ENCODE peak calls at places on chromosomes 2 and 18, in eight cellular contexts. I is psoas muscle; R is lung; G is colonic mucosa; Z is IMR-90; H is gastrocnemius medialis; C is CD8-positive, alpha-beta memory T cell; W is SJSA1. A is an unnamed sample.
A peak's percentile ranks its signal among the peaks of the same experiment; 100 is the strongest.

GRCh38 chr18:37946324-37946723 is 380.7 kb upstream of the CELF4 start:
- DNase-seq in I (no peak), R (no peak), G (no peak), Z (no peak), H (no peak), C (no peak), W (no peak), A (no peak)

GRCh38 chr18:72848534-72849237 is 19.1 kb downstream of the NETO1 start:
- DNase-seq in I (no peak), R (no peak), G (no peak), Z (no peak), H (no peak), C (no peak), W (no peak), A (no peak)

GRCh38 chr2:231118122-231118942 is 6.5 kb downstream of the HTR2B start:
- DNase-seq in I (no peak), R (no peak), G (no peak), Z (no peak), H (no peak), C (no peak), W (no peak), A (no peak)

GRCh38 chr2:149388120-149388816 is 57.9 kb downstream of the LYPD6 start:
- DNase-seq in I (no peak), R (no peak), G (no peak), Z (no peak), H (no peak), C (no peak), W (no peak), A (no peak)

GRCh38 chr2:161964070-161964645 is 109.9 kb downstream of the DPP4 start:
- DNase-seq in I (no peak), R (no peak), G (no peak), Z (no peak), H (no peak), C (no peak), W (no peak), A (no peak)

GRCh38 chr2:102262218-102263129 is 48.9 kb upstream of the IL1RL1 start:
- DNase-seq in I (no peak), R (no peak), G (no peak), Z (peak; percentile 70), H (no peak), C (no peak), W (no peak), A (no peak)

GRCh38 chr18:44742741-44743311 is 62.1 kb downstream of the SETBP1 start:
- DNase-seq in I (peak; percentile 54), R (no peak), G (peak; percentile 50), Z (peak; percentile 29), H (no peak), C (no peak), W (peak; percentile 36), A (no peak)

GRCh38 chr2:152298754-152299153 is 36.2 kb upstream of the FMNL2 start:
- DNase-seq in I (no peak), R (no peak), G (no peak), Z (peak; percentile 10), H (no peak), C (no peak), W (peak; percentile 29), A (no peak)

GRCh38 chr2:178718283-178718682 is 88.9 kb downstream of the TTN start:
- DNase-seq in I (no peak), R (no peak), G (no peak), Z (no peak), H (no peak), C (no peak), W (no peak), A (no peak)

GRCh38 chr2:49950635-49951034 is 796.3 kb upstream of the FSHR start:
- DNase-seq in I (no peak), R (no peak), G (no peak), Z (no peak), H (no peak), C (no peak), W (no peak), A (no peak)

GRCh38 chr18:34886162-34886561 is 155.1 kb upstream of the MAPRE2 start:
- DNase-seq in I (no peak), R (no peak), G (no peak), Z (no peak), H (no peak), C (no peak), W (no peak), A (no peak)

GRCh38 chr2:223560704-223561435 is 41.3 kb downstream of the SCG2 start:
- DNase-seq in I (no peak), R (no peak), G (no peak), Z (peak; percentile 49), H (no peak), C (no peak), W (no peak), A (no peak)

DNA sequence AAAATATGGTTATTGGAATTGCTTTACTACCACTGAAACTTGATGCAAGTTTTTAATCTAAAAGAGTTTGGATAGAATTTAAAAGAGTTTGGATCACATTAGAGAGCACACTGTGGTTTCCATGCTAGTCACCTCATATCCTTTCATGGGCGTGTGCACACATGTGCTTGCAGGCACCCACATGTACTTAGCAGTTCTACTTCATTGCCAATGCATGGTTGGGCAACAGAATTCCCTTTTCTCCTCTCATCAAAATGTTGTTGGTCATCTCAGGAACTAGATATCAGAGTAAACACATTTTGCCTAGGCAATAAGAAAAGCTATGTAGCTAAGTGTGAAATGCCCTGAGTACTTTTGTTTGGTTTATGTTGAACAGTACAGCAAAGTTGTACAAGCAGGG is 254.1 kb upstream of the RASGRP3 start:
- DNase-seq in I (no peak), R (no peak), G (no peak), Z (no peak), H (no peak), C (no peak), W (no peak), A (no peak)
- H3K36me3 ChIP-seq in I (peaks cover 14% of the 10 kb centered on the region), R (peaks cover 2% of the 10 kb centered on the region), G (no peaks in the 10 kb centered on the region), Z (peaks cover 27% of the 10 kb centered on the region), H (no peaks in the 10 kb centered on the region), C (no peaks in the 10 kb centered on the region), W (no peaks in the 10 kb centered on the region), A (no peaks in the 10 kb centered on the region)

GRCh38 chr2:215606219-215606618 is 170.4 kb upstream of the FN1 start:
- DNase-seq in I (no peak), R (no peak), G (no peak), Z (no peak), H (no peak), C (no peak), W (no peak), A (no peak)
- H3K4me1 ChIP-seq in I (no peaks in the 10 kb centered on the region), R (no peaks in the 10 kb centered on the region), G (no peaks in the 10 kb centered on the region), Z (peaks cover 8% of the 10 kb centered on the region), H (no peaks in the 10 kb centered on the region), C (no peaks in the 10 kb centered on the region), W (no peaks in the 10 kb centered on the region), A (no peaks in the 10 kb centered on the region)

GRCh38 chr2:142603761-142604160 is 273.7 kb upstream of the KYNU start:
- DNase-seq in I (no peak), R (no peak), G (no peak), Z (no peak), H (no peak), C (no peak), W (peak; percentile 25), A (no peak)

GRCh38 chr2:142602418-142602989 is 275.0 kb upstream of the KYNU start:
- DNase-seq in I (no peak), R (no peak), G (no peak), Z (no peak), H (no peak), C (no peak), W (no peak), A (no peak)

GRCh38 chr2:142599504-142599903 is 278.0 kb upstream of the KYNU start:
- DNase-seq in I (no peak), R (no peak), G (no peak), Z (no peak), H (no peak), C (no peak), W (no peak), A (no peak)

GRCh38 chr2:142596334-142597088 is 281.0 kb upstream of the KYNU start:
- DNase-seq in I (no peak), R (no peak), G (no peak), Z (peak; percentile 31), H (no peak), C (no peak), W (peak; percentile 95), A (no peak)

DNA sequence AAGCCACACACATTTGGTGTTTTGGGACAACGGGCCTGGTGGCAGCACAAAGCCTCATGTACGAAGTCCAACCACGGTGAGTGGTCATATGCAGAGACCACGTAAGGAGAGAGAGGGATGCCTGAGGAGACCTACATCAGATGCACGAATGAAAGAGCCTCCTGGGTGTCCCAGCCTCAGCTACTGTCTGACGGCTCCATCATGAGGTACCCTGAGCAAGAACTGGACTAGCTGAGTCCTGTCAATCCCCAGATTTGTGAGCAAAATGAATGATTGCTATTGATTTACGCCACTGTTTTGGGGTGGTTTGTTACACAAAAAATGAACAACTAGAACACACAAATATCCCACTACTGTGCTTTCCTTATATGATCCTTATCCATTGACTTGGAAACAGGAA is 275.7 kb upstream of the KYNU start:
- DNase-seq in I (no peak), R (no peak), G (no peak), Z (no peak), H (no peak), C (no peak), W (no peak), A (no peak)
- H3K27ac ChIP-seq in I (no peak overlapping the region), R (no peak overlapping the region), G (no peak overlapping the region), Z (no peak overlapping the region), H (no peak overlapping the region), C (no peak overlapping the region), W (no peak overlapping the region), A (no peak overlapping the region)

GRCh38 chr2:36589230-36589630 is 8.7 kb downstream of the FEZ2 start:
- DNase-seq in I (no peak), R (no peak), G (no peak), Z (no peak), H (peak; percentile 69), C (no peak), W (no peak), A (no peak)

GRCh38 chr2:36586672-36587071 is 11.3 kb downstream of the FEZ2 start:
- DNase-seq in I (no peak), R (no peak), G (no peak), Z (no peak), H (no peak), C (no peak), W (no peak), A (no peak)

GRCh38 chr2:36587556-36587955 is 10.4 kb downstream of the FEZ2 start:
- DNase-seq in I (no peak), R (no peak), G (no peak), Z (peak; percentile 62), H (no peak), C (no peak), W (no peak), A (no peak)

GRCh38 chr2:36584148-36584794 is 13.7 kb downstream of the FEZ2 start:
- DNase-seq in I (no peak), R (no peak), G (no peak), Z (no peak), H (no peak), C (no peak), W (no peak), A (no peak)

GRCh38 chr2:36587091-36587490 is 10.9 kb downstream of the FEZ2 start:
- DNase-seq in I (no peak), R (no peak), G (no peak), Z (no peak), H (no peak), C (no peak), W (no peak), A (no peak)
- H3K36me3 ChIP-seq in I (peaks cover 28% of the 10 kb centered on the region), R (peaks cover 9% of the 10 kb centered on the region), G (no peaks in the 10 kb centered on the region), Z (peaks cover 20% of the 10 kb centered on the region), H (no peaks in the 10 kb centered on the region), C (peaks cover 6% of the 10 kb centered on the region), W (peaks cover 88% of the 10 kb centered on the region), A (peaks cover 9% of the 10 kb centered on the region)

GRCh38 chr2:160328748-160329147 is 128.7 kb upstream of the ITGB6 start:
- DNase-seq in I (no peak), R (no peak), G (no peak), Z (no peak), H (no peak), C (no peak), W (no peak), A (no peak)
- H3K4me1 ChIP-seq in I (peaks cover 76% of the 10 kb centered on the region), R (peaks cover 8% of the 10 kb centered on the region), G (peaks cover 2% of the 10 kb centered on the region), Z (peaks cover 26% of the 10 kb centered on the region), H (peaks cover 57% of the 10 kb centered on the region), C (peaks cover 75% of the 10 kb centered on the region), W (peaks cover 60% of the 10 kb centered on the region), A (peaks cover 31% of the 10 kb centered on the region)